ENCODE peak calls at places on chromosomes 6 and 20, in nine cellular contexts. U, K, L, C, F, H, G, N and E are unnamed samples.

GRCh38 chr6:133906050-133906449 is 17.1 kb downstream of the TCF21 start:
- DNase-seq in C (no peak), U (no peak), G (no peak), K (no peak), N (no peak), H (no peak), L (no peak), F (no peak), E (no peak)

GRCh38 chr20:39042279-39043150 is 80.4 kb downstream of the DHX35 start:
- DNase-seq in L (no peak), C (no peak), N (no peak), K (no peak), U (no peak), G (no peak), F (no peak), H (peak; percentile 50), E (no peak)

GRCh38 chr20:21702553-21703467 is 2.7 kb upstream of the PAX1 start:
- DNase-seq in H (peak; percentile 3), U (no peak), F (peak; percentile 83), L (no peak), N (peak; percentile 41), C (no peak), K (no peak), G (peak; percentile 15), E (no peak)

GRCh38 chr6:106746660-106747059 is 117.3 kb downstream of the QRSL1 start:
- DNase-seq in U (no peak), F (no peak), N (no peak), H (peak; percentile 80), G (peak; percentile 85), L (no peak), K (no peak), C (no peak), E (no peak)

GRCh38 chr6:55866110-55866509 is 9.3 kb downstream of the BMP5 start:
- DNase-seq in F (no peak), L (no peak), G (peak; percentile 72), U (no peak), N (no peak), C (no peak), K (no peak), H (no peak), E (no peak)

GRCh38 chr20:17612975-17613327 is 43.1 kb downstream of the DSTN start:
- DNase-seq in U (no peak), L (no peak), N (no peak), G (no peak), K (peak; percentile 15), C (no peak), F (no peak), H (no peak), E (no peak)

GRCh38 chr6:293185-294174 is 1.2 kb downstream of the DUSP22 start:
- DNase-seq in C (no peak), L (peak; percentile 89), K (peak; percentile 65), G (peak; percentile 26), U (no peak), H (no peak), N (peak; percentile 59), F (peak; percentile 66), E (no peak)

GRCh38 chr6:137827977-137828815 is 38.9 kb upstream of the TNFAIP3 start:
- DNase-seq in F (no peak), L (no peak), H (no peak), G (no peak), N (no peak), C (no peak), K (no peak), U (no peak), E (no peak)

GRCh38 chr6:16271415-16271814 is 33.0 kb downstream of the GMPR start:
- DNase-seq in L (no peak), G (no peak), H (no peak), F (no peak), C (no peak), K (no peak), U (no peak), N (no peak), E (no peak)

GRCh38 chr6:122838060-122838780 is 49.2 kb downstream of the SMPDL3A start:
- DNase-seq in C (peak; percentile 13), N (no peak), G (peak; percentile 30), F (no peak), U (peak; percentile 8), H (peak; percentile 33), K (no peak), L (no peak), E (no peak)

GRCh38 chr20:14142171-14142570 is 146.9 kb downstream of the MACROD2 start:
- DNase-seq in N (peak; percentile 18), F (no peak), G (peak; percentile 48), K (peak; percentile 15), H (peak; percentile 19), L (no peak), U (peak; percentile 14), C (peak; percentile 22), E (no peak)

GRCh38 chr6:140203611-140204553 is 829.4 kb upstream of the CITED2 start:
- DNase-seq in F (no peak), U (peak; percentile 41), C (no peak), L (no peak), N (no peak), G (no peak), H (peak; percentile 79), K (no peak), E (no peak)

GRCh38 chr20:63023836-63024571 is 17.2 kb upstream of the BHLHE23 start:
- DNase-seq in C (no peak), F (peak; percentile 51), K (no peak), U (no peak), N (no peak), G (no peak), L (peak; percentile 55), H (no peak), E (peak; percentile 87)

GRCh38 chr6:46263709-46264091 is 92.9 kb upstream of the ENPP5 start:
- DNase-seq in G (peak; percentile 7), H (peak; percentile 20), U (peak; percentile 82), K (no peak), F (no peak), N (no peak), L (no peak), C (no peak), E (no peak)

GRCh38 chr6:30037182-30037788 is 23.8 kb upstream of the POLR1H start:
- DNase-seq in C (no peak), G (peak; percentile 38), H (peak; percentile 17), F (no peak), U (no peak), K (no peak), L (no peak), N (no peak), E (no peak)

GRCh38 chr6:125904871-125905270 is 51.7 kb upstream of the HINT3 start:
- DNase-seq in N (no peak), U (no peak), G (peak; percentile 80), F (no peak), C (no peak), L (no peak), H (peak; percentile 78), K (no peak), E (no peak)

GRCh38 chr6:4553387-4553786 is 222.8 kb upstream of the CDYL start:
- DNase-seq in C (no peak), L (no peak), H (no peak), F (no peak), U (no peak), K (no peak), N (no peak), G (no peak), E (no peak)

GRCh38 chr6:132715204-132715603 is 1.3 kb upstream of the VNN1 start:
- DNase-seq in U (no peak), C (peak; percentile 35), L (no peak), G (peak; percentile 57), K (no peak), F (no peak), N (peak; percentile 13), H (peak; percentile 76), E (no peak)

GRCh38 chr6:39791850-39792500 is at the start of gene DAAM2:
- DNase-seq in N (peak; percentile 50), H (peak; percentile 41), F (peak; percentile 86), L (peak; percentile 71), K (peak; percentile 22), G (no peak), C (no peak), U (no peak), E (no peak)

GRCh38 chr6:158869010-158869603 is 49.9 kb upstream of the EZR start:
- DNase-seq in L (peak; percentile 74), N (no peak), K (no peak), G (no peak), U (no peak), C (no peak), F (no peak), H (no peak), E (no peak)

DNA sequence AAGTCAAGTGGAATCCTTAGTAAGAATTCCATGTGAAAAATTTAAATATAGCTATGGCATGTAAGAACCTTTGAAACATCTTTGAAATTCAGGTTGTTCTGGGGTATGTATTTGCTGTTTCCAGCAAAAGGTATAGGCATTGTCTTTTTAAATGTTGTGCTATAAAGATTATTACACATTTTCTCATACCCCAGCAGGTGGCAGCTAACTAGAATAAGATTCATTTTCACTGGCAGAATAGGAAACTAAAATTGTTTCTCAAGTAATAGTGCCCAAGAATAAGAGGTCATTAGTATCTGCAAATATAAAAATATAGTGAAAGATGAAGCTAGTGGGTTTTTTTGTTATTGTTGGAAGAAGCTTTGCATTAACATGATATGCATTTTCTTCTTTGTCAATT is 1.8 kb downstream of the GRIK2 start:
- DNase-seq in K (no peak), U (no peak), H (no peak), G (no peak), F (no peak), L (no peak), N (no peak), C (no peak), E (no peak)
- TF ChIP-seq CTCF in K (no peak), U (no peak), H (peak; percentile 35), G (peak; percentile 21), F (no peak), L (no peak), N (no peak), C (peak; percentile 42), E (peak; percentile 78)

GRCh38 chr20:34955232-34956040 is at the start of the genes GSS and MYH7B:
- DNase-seq in G (peak; percentile 100), F (peak; percentile 100), C (peak; percentile 73), H (peak; percentile 93), K (peak; percentile 95), U (peak; percentile 88), N (peak; percentile 99), L (peak; percentile 98), E (peak; percentile 96)
- TF ChIP-seq CTCF in G (peak; percentile 82), F (no peak), C (peak; percentile 70), H (peak; percentile 56), K (no peak), U (peak; percentile 50), N (peak; percentile 35), L (peak; percentile 40), E (peak; percentile 79)

DNA sequence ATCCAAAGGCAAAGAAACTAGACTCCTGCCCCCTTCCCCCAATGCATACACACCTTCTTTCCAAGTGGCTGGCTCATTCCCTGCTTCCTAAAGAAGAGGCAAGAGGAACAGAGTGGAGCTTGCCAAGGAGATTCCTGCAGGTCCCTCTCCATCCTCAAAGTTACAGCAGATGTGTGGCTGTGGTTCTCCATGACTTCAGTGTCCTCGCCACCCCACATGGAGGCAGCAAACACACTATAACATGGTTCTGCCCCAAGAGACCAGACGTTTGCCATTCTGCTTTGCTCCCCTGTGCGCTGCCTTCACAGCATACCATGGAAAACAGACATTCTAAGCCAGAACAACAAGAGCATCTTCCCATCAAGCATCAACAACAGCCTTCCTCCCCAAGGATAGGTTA is 84.4 kb downstream of the BACH2 start:
- DNase-seq in F (no peak), H (no peak), U (no peak), K (no peak), N (no peak), G (no peak), C (no peak), L (no peak), E (no peak)
- TF ChIP-seq CTCF in F (no peak), H (no peak), U (no peak), K (no peak), N (no peak), G (no peak), C (no peak), L (no peak), E (no peak)

GRCh38 chr6:31729515-31729978 is 448 bp upstream of the DDAH2 start:
- DNase-seq in F (peak; percentile 86), G (peak; percentile 90), U (peak; percentile 75), C (no peak), N (peak; percentile 97), L (peak; percentile 97), K (peak; percentile 92), H (peak; percentile 79), E (no peak)
- TF ChIP-seq CTCF in F (no peak), G (peak; percentile 53), U (no peak), C (peak; percentile 88), N (no peak), L (no peak), K (no peak), H (peak; percentile 67), E (peak; percentile 85)